ENCODE peak calls at places on chromosome 1, in eight cellular contexts. A, Q, E, F, N, D, X and P are unnamed samples.
A peak's percentile ranks its signal among the peaks of the same experiment; 100 is the strongest.

GRCh38 chr1:229619614-229620013 is 6.3 kb downstream of the TAF5L start:
- DNase-seq in A (no peak), Q (no peak), E (no peak), F (no peak), N (no peak), D (no peak), X (no peak), P (no peak)

GRCh38 chr1:3821004-3821933 is 25.0 kb upstream of the LRRC47 start:
- DNase-seq in A (no peak), Q (no peak), E (peak; percentile 54), F (peak; percentile 61), N (no peak), D (no peak), X (no peak), P (peak; percentile 79)

GRCh38 chr1:2942410-2942809 is 78.9 kb upstream of the ACTRT2 start:
- DNase-seq in A (no peak), Q (no peak), E (no peak), F (no peak), N (no peak), D (no peak), X (no peak), P (no peak)

GRCh38 chr1:23383547-23384311 is 14.1 kb upstream of the ZNF436 start:
- DNase-seq in A (no peak), Q (no peak), E (no peak), F (no peak), N (no peak), D (no peak), X (no peak), P (no peak)

GRCh38 chr1:227769601-227770494 is 34.6 kb downstream of the SNAP47 start:
- DNase-seq in A (no peak), Q (no peak), E (no peak), F (peak; percentile 51), N (no peak), D (no peak), X (no peak), P (no peak)

GRCh38 chr1:178282949-178283367 is 189.1 kb downstream of the RASAL2 start:
- DNase-seq in A (peak; percentile 55), Q (no peak), E (no peak), F (no peak), N (peak; percentile 86), D (no peak), X (peak; percentile 85), P (no peak)

GRCh38 chr1:207004931-207005830 is 27.4 kb downstream of the C1orf116 start:
- DNase-seq in A (peak; percentile 70), Q (peak; percentile 55), E (peak; percentile 77), F (no peak), N (peak; percentile 74), D (peak; percentile 62), X (peak; percentile 95), P (peak; percentile 70)

GRCh38 chr1:233443040-233443439 is 115.5 kb downstream of the MAP3K21 start:
- DNase-seq in A (peak; percentile 61), Q (no peak), E (no peak), F (no peak), N (no peak), D (no peak), X (peak; percentile 92), P (no peak)

GRCh38 chr1:169570172-169570574 is 16.1 kb downstream of the F5 start:
- DNase-seq in A (no peak), Q (no peak), E (no peak), F (no peak), N (no peak), D (no peak), X (no peak), P (no peak)

GRCh38 chr1:235901461-235901860 is 34.8 kb upstream of the LYST start:
- DNase-seq in A (peak; percentile 88), Q (no peak), E (no peak), F (no peak), N (peak; percentile 77), D (no peak), X (peak; percentile 67), P (no peak)

GRCh38 chr1:178262101-178262500 is 168.2 kb downstream of the RASAL2 start:
- DNase-seq in A (peak; percentile 80), Q (no peak), E (no peak), F (no peak), N (peak; percentile 92), D (no peak), X (no peak), P (no peak)

GRCh38 chr1:234933475-234933874 is 195.2 kb downstream of the TOMM20 start:
- DNase-seq in A (peak; percentile 61), Q (peak; percentile 88), E (no peak), F (no peak), N (peak; percentile 69), D (no peak), X (peak; percentile 82), P (no peak)

GRCh38 chr1:108049083-108049819 is 84.3 kb upstream of the VAV3 start:
- DNase-seq in A (no peak), Q (peak; percentile 34), E (peak; percentile 68), F (peak; percentile 83), N (no peak), D (peak; percentile 27), X (peak; percentile 39), P (peak; percentile 16)
- TF ChIP-seq CTCF in A (peak; percentile 48), Q (peak; percentile 37), E (peak; percentile 68), F (peak; percentile 17), N (no peak), D (peak; percentile 59), X (peak; percentile 26), P (peak; percentile 43)

GRCh38 chr1:71625004-71625403 is 544.2 kb upstream of the ZRANB2 start:
- DNase-seq in A (no peak), Q (no peak), E (no peak), F (no peak), N (no peak), D (no peak), X (no peak), P (no peak)
- TF ChIP-seq CTCF in A (no peak), Q (no peak), E (no peak), F (no peak), N (no peak), D (no peak), X (no peak), P (no peak)

DNA sequence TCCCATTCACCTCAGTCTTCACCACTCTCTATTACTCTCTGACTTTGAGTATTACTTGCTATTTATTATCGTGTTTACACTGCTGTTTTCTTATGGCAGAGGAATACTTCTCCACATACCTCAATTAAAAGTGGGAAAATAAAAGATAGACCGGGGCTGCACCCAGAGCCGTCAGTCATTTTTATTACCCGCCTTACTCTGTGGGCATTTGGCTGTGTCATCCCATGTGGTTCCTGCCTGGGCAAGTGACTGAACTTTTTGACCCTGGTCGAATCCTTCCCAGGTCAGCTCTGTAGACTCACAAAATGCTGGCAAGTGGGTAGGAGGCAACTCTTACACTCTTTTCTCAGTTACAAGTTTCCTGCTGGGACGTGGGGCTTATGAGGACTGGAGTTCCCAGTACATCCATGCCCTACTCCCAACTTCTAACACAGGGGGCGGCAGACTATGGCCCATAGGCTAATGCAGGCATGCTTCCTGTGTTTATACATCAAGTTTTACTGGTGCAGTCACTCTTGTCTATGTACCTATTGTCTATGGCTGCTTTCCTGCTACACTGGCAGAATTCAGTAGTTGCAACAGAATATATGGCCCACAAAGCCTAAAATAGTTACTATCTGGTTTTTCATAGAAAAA is 69.5 kb upstream of the KCND3 start:
- DNase-seq in A (no peak), Q (no peak), E (peak; percentile 45), F (no peak), N (no peak), D (no peak), X (no peak), P (no peak)
- TF ChIP-seq CTCF in A (no peak), Q (no peak), E (peak; percentile 62), F (no peak), N (no peak), D (no peak), X (no peak), P (peak; percentile 32)

DNA sequence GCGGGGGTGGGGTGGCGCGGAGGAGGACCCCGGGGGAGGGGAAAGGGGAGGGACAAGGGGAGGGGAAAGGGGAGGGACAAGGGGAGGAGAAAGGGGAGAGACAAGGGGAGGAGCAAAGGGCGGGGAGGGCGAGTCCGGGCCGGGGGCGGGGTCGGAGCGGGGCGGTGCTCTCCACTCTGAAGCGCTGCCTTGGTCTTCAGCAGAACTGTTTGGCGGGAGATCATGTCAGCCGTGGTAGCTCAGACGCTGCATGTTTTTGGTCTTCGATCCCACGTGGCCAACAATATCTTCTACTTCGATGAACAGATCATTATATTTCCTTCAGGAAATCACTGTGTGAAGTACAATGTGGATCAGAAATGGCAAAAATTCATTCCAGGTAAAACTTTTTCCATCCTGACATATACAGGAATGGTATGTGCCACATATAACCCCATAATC is 422 bp downstream of the CFAP57 start:
- DNase-seq in A (peak; percentile 70), Q (peak; percentile 92), E (peak; percentile 89), F (peak; percentile 93), N (peak; percentile 86), D (peak; percentile 68), X (peak; percentile 86), P (peak; percentile 82)
- TF ChIP-seq CTCF in A (no peak), Q (no peak), E (no peak), F (no peak), N (no peak), D (no peak), X (no peak), P (no peak)

DNA sequence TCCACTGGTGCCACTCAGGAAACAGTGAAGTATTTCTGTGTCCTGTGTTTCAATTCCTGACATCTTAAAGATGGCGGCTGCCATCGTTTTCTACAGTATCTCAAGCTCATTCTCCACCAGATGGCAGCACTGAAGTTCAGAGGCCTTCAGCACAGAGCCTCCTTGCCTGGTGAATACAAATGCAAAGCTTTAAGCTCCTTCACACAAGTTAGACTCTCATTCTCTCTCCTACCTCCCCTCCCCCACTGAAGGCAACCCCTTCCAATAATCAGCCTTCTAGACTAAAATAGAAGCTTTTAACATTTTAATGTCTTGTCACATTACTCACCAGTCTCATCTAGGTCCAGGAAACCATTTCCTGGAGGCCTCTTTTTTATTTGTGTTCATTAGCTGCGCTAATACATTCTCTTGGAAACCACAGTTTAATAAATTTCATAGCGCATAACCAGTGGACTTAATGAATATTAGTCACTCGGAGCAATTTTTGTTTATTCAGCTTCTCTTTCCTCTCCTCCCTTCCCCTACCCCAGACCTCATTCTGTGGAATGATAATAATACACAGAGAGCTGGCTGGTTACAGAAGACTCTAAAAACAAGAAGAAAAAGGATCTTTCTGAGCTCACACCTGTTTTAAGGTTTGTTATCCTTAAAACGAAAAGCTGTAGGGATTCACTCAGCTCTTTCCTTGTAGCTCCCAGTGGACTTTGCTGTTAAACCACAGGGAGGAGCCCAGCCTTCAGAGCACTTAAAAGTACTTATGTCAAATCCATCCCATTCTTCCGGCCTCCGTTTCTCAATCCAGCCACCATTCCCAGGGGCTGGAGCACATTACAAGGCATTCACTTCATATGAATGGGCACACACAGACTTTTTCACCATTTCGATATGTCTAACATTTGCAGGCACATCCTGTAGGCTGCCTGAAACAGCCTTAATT is 384.9 kb downstream of the HLX start:
- DNase-seq in A (peak; percentile 75), Q (peak; percentile 75), E (peak; percentile 73), F (no peak), N (peak; percentile 89), D (peak; percentile 57), X (peak; percentile 93), P (peak; percentile 82)
- TF ChIP-seq CTCF in A (peak; percentile 58), Q (peak; percentile 44), E (peak; percentile 74), F (peak; percentile 50), N (peak; percentile 68), D (peak; percentile 66), X (peak; percentile 72), P (peak; percentile 84)

DNA sequence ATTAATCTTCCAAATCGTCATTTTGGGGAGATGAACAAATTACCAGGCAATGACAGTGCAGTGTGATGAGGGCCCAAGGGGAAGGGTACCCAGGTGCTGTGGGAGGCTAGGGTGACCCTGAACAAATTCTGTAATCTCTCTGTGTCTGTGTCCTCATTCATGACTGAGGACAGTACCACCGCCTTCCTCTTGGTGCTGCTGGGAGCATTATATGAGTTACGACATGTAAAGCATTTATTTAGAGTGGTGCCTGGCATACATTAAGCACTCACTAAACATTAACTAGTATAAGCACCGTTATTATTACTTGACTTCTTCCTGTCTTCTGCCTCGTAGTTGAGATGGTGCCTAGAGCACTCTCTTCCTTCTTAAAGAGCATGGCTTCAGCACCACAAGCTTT is 468.2 kb upstream of the VAMP3 start:
- DNase-seq in A (no peak), Q (no peak), E (peak; percentile 21), F (no peak), N (no peak), D (no peak), X (no peak), P (peak; percentile 20)
- TF ChIP-seq CTCF in A (no peak), Q (no peak), E (peak; percentile 37), F (no peak), N (peak; percentile 17), D (peak; percentile 16), X (no peak), P (peak; percentile 36)